ENCODE peak calls at places on chromosomes 6 and 20, in six cellular contexts. One of them, this sample, is unnamed. For H3K27me3 and H3K36me3, the result is how much of the 10 kb centered on the place peaks cover.

GRCh38 chr6:166078294-166078693 is 89.4 kb downstream of the TBXT start:
- DNase-seq in BJ: peak
- DNase-seq in NT2/D1: no peak
- DNase-seq in GM06990: no peak
- DNase-seq in left ventricle myocardium inferior: no peak
- DNase-seq in cardiac muscle cell: peak
- DNase-seq in this sample: peak

GRCh38 chr20:41373384-41373783 is 6.8 kb upstream of the EMILIN3 start:
- DNase-seq in BJ: no peak
- DNase-seq in NT2/D1: no peak
- DNase-seq in GM06990: no peak
- DNase-seq in cardiac muscle cell: no peak
- DNase-seq in left ventricle myocardium inferior: no peak
- DNase-seq in this sample: no peak

GRCh38 chr20:32018269-32019155 is 8.3 kb downstream of the CCM2L start:
- DNase-seq in cardiac muscle cell: no peak
- DNase-seq in BJ: no peak
- DNase-seq in NT2/D1: no peak
- DNase-seq in left ventricle myocardium inferior: peak
- DNase-seq in GM06990: no peak
- DNase-seq in this sample: peak

GRCh38 chr6:139230421-139230840 is 61.4 kb downstream of the TXLNB start:
- DNase-seq in cardiac muscle cell: peak
- DNase-seq in GM06990: no peak
- DNase-seq in NT2/D1: no peak
- DNase-seq in left ventricle myocardium inferior: no peak
- DNase-seq in BJ: no peak
- DNase-seq in this sample: no peak

GRCh38 chr6:36559394-36559793 is 12.1 kb upstream of the STK38 start:
- DNase-seq in GM06990: no peak
- DNase-seq in left ventricle myocardium inferior: no peak
- DNase-seq in BJ: no peak
- DNase-seq in cardiac muscle cell: no peak
- DNase-seq in NT2/D1: no peak
- DNase-seq in this sample: no peak

GRCh38 chr6:138724015-138724414 is 49.6 kb upstream of the CCDC28A start:
- DNase-seq in NT2/D1: no peak
- DNase-seq in GM06990: no peak
- DNase-seq in left ventricle myocardium inferior: peak
- DNase-seq in BJ: no peak
- DNase-seq in cardiac muscle cell: peak
- DNase-seq in this sample: peak

GRCh38 chr6:141726158-141726557 is 406.6 kb upstream of the GJE1 start:
- DNase-seq in cardiac muscle cell: no peak
- DNase-seq in GM06990: no peak
- DNase-seq in BJ: no peak
- DNase-seq in left ventricle myocardium inferior: no peak
- DNase-seq in NT2/D1: no peak
- DNase-seq in this sample: no peak

GRCh38 chr6:81451787-81452186 is 300.7 kb downstream of the TENT5A start:
- DNase-seq in left ventricle myocardium inferior: no peak
- DNase-seq in GM06990: no peak
- DNase-seq in NT2/D1: no peak
- DNase-seq in cardiac muscle cell: peak
- DNase-seq in BJ: peak
- DNase-seq in this sample: no peak

GRCh38 chr20:8066662-8067061 is 47.1 kb upstream of the TMX4 start:
- DNase-seq in GM06990: no peak
- DNase-seq in left ventricle myocardium inferior: no peak
- DNase-seq in NT2/D1: no peak
- DNase-seq in BJ: no peak
- DNase-seq in cardiac muscle cell: peak
- DNase-seq in this sample: no peak

GRCh38 chr6:50091641-50092040 is 41.9 kb upstream of the DEFB112 start:
- DNase-seq in GM06990: no peak
- DNase-seq in left ventricle myocardium inferior: no peak
- DNase-seq in cardiac muscle cell: no peak
- DNase-seq in BJ: peak
- DNase-seq in NT2/D1: no peak
- DNase-seq in this sample: no peak

GRCh38 chr6:170224694-170225660 is 65.9 kb downstream of the DLL1 start:
- DNase-seq in GM06990: no peak
- DNase-seq in NT2/D1: no peak
- DNase-seq in cardiac muscle cell: no peak
- DNase-seq in BJ: peak
- DNase-seq in left ventricle myocardium inferior: no peak
- DNase-seq in this sample: no peak

GRCh38 chr6:30463651-30464618 is 25.4 kb upstream of the HLA-E start:
- DNase-seq in cardiac muscle cell: peak
- DNase-seq in BJ: no peak
- DNase-seq in NT2/D1: no peak
- DNase-seq in GM06990: peak
- DNase-seq in left ventricle myocardium inferior: peak
- DNase-seq in this sample: no peak

GRCh38 chr6:128370072-128370471 is 150.3 kb downstream of the PTPRK start:
- DNase-seq in cardiac muscle cell: peak
- DNase-seq in BJ: peak
- DNase-seq in left ventricle myocardium inferior: no peak
- DNase-seq in GM06990: no peak
- DNase-seq in NT2/D1: no peak
- DNase-seq in this sample: no peak

GRCh38 chr20:9689041-9689440 is 149.8 kb downstream of the PAK5 start:
- DNase-seq in GM06990: no peak
- DNase-seq in cardiac muscle cell: no peak
- DNase-seq in NT2/D1: no peak
- DNase-seq in BJ: no peak
- DNase-seq in left ventricle myocardium inferior: no peak
- DNase-seq in this sample: no peak

GRCh38 chr20:9685011-9685410 is 153.9 kb downstream of the PAK5 start:
- DNase-seq in NT2/D1: no peak
- DNase-seq in GM06990: no peak
- DNase-seq in cardiac muscle cell: no peak
- DNase-seq in BJ: no peak
- DNase-seq in left ventricle myocardium inferior: no peak
- DNase-seq in this sample: no peak

GRCh38 chr20:9686455-9686854 is 152.4 kb downstream of the PAK5 start:
- DNase-seq in left ventricle myocardium inferior: no peak
- DNase-seq in cardiac muscle cell: no peak
- DNase-seq in GM06990: no peak
- DNase-seq in NT2/D1: no peak
- DNase-seq in BJ: no peak
- DNase-seq in this sample: no peak

GRCh38 chr20:9686001-9686400 is 152.9 kb downstream of the PAK5 start:
- DNase-seq in GM06990: no peak
- DNase-seq in NT2/D1: no peak
- DNase-seq in cardiac muscle cell: no peak
- DNase-seq in left ventricle myocardium inferior: no peak
- DNase-seq in BJ: no peak
- DNase-seq in this sample: no peak

DNA sequence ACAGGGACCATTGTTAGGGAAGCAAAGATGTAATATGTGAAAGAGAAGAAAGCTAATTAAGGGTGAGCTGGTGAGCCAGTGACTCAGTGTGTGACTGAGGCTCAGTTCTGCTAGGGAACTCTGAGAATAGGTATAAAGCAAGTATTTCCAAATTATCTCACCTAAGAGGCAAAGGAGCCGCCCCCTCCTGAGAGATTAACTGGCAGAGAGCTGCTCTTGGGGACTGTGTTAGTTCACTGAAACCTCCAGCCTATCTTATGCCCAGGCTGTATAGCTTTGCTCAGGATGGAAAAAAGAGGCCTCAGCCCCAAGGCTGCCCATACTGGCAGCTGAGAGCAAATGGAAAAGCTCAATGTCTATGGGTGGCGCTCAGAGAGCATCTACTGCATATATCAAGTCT is 152.0 kb downstream of the PAK5 start:
- DNase-seq in GM06990: no peak
- DNase-seq in cardiac muscle cell: no peak
- DNase-seq in BJ: no peak
- DNase-seq in NT2/D1: no peak
- DNase-seq in left ventricle myocardium inferior: no peak
- DNase-seq in this sample: no peak
- H3K27me3 ChIP-seq in GM06990: under half
- H3K27me3 ChIP-seq in cardiac muscle cell: under half
- H3K27me3 ChIP-seq in BJ: under half
- H3K27me3 ChIP-seq in NT2/D1: under half
- H3K27me3 ChIP-seq in left ventricle myocardium inferior: under half
- H3K27me3 ChIP-seq in this sample: under half

DNA sequence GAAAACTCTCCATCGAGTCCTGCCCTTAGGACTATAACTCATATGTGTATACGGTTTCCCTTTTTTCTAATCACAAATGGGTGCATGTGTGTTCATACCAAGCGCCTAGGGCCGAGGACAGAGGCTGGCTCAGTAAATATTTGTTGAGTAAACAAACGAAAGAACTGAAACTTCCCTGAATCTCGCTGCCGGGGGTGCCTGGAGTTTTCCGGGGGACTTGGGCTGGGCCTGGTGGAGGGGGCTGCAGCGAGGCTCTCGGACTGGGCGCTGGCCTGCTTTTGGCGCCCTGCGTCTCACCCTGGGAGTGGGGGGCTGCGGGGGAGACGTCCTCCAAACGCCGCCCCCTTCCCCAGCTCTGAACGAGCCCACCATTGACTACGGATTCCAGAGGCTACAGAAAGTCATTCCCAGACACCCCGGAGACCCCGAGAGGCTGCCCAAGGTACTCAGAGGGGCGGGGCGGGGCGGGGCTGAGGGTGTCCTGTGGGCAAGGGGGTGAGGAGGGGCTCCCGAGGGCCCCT is 49.0 kb downstream of the CPXM1 start:
- DNase-seq in left ventricle myocardium inferior: no peak
- DNase-seq in BJ: no peak
- DNase-seq in GM06990: no peak
- DNase-seq in NT2/D1: no peak
- DNase-seq in cardiac muscle cell: no peak
- DNase-seq in this sample: no peak
- H3K4me3 ChIP-seq in left ventricle myocardium inferior: peak
- H3K4me3 ChIP-seq in BJ: peak
- H3K4me3 ChIP-seq in GM06990: no peak
- H3K4me3 ChIP-seq in NT2/D1: peak
- H3K4me3 ChIP-seq in cardiac muscle cell: no peak
- H3K4me3 ChIP-seq in this sample: no peak

GRCh38 chr20:49770634-49771033 is 42.0 kb upstream of the SLC9A8 start:
- DNase-seq in GM06990: no peak
- DNase-seq in cardiac muscle cell: no peak
- DNase-seq in left ventricle myocardium inferior: no peak
- DNase-seq in NT2/D1: no peak
- DNase-seq in BJ: no peak
- DNase-seq in this sample: no peak

GRCh38 chr20:49765846-49766541 is 46.6 kb upstream of the SLC9A8 start:
- DNase-seq in BJ: no peak
- DNase-seq in NT2/D1: no peak
- DNase-seq in GM06990: no peak
- DNase-seq in left ventricle myocardium inferior: no peak
- DNase-seq in cardiac muscle cell: peak
- DNase-seq in this sample: no peak

GRCh38 chr20:49768204-49769124 is 44.2 kb upstream of the SLC9A8 start:
- DNase-seq in left ventricle myocardium inferior: no peak
- DNase-seq in cardiac muscle cell: peak
- DNase-seq in NT2/D1: peak
- DNase-seq in BJ: peak
- DNase-seq in GM06990: no peak
- DNase-seq in this sample: peak

GRCh38 chr20:49766979-49767419 is 45.6 kb upstream of the SLC9A8 start:
- DNase-seq in NT2/D1: no peak
- DNase-seq in left ventricle myocardium inferior: no peak
- DNase-seq in cardiac muscle cell: peak
- DNase-seq in BJ: no peak
- DNase-seq in GM06990: no peak
- DNase-seq in this sample: no peak

DNA sequence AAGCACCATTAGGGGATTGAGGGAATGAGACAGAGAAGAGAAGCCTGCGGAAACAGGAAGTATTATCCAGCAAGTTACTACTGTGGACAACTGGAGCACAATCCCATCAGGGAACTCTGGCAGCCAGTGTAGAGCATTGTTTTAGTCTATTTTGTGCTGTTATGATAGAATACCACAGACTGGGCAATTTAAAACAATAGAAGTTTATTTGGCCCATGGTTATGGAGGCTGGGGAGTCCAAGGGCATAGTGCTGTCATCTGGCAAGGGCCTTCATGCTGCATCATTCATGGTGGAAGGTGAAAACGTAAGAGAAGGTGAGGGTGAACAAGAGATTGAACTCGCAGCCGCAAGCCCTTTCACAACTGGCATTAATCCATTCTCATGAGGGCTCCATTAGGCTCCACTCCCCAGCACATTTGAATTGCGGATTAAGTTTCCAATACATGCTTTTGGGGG is 43.5 kb upstream of the SLC9A8 start:
- DNase-seq in GM06990: no peak
- DNase-seq in left ventricle myocardium inferior: no peak
- DNase-seq in NT2/D1: no peak
- DNase-seq in cardiac muscle cell: peak
- DNase-seq in BJ: no peak
- DNase-seq in this sample: no peak
- H3K36me3 ChIP-seq in GM06990: under half
- H3K36me3 ChIP-seq in left ventricle myocardium inferior: under half
- H3K36me3 ChIP-seq in NT2/D1: under half
- H3K36me3 ChIP-seq in cardiac muscle cell: under half
- H3K36me3 ChIP-seq in BJ: under half
- H3K36me3 ChIP-seq in this sample: under half

GRCh38 chr20:63320616-63321147 is 27.7 kb downstream of the COL20A1 start:
- DNase-seq in left ventricle myocardium inferior: no peak
- DNase-seq in BJ: no peak
- DNase-seq in cardiac muscle cell: no peak
- DNase-seq in NT2/D1: no peak
- DNase-seq in GM06990: no peak
- DNase-seq in this sample: no peak
- H3K27me3 ChIP-seq in left ventricle myocardium inferior: half or more
- H3K27me3 ChIP-seq in BJ: under half
- H3K27me3 ChIP-seq in cardiac muscle cell: under half
- H3K27me3 ChIP-seq in NT2/D1: under half
- H3K27me3 ChIP-seq in GM06990: under half
- H3K27me3 ChIP-seq in this sample: under half

DNA sequence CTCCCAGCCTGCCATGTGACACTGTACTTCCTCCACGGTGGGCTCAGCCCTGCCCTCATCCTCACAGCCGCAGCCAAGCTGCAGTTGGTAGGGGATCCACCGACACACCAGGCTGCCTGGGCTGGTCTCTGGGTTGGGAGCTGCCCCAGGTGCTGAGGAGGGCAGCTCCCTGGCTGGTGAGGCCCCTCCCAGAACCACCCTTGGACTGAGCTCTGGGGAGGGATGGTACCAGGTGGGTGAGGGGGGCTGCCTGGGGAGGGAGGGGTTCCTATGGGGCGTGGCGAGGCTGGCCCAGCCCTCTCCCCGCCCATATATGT is 183 bp upstream of the TNFRSF6B start:
- DNase-seq in BJ: no peak
- DNase-seq in NT2/D1: no peak
- DNase-seq in GM06990: no peak
- DNase-seq in left ventricle myocardium inferior: no peak
- DNase-seq in cardiac muscle cell: peak
- DNase-seq in this sample: peak
- H3K4me3 ChIP-seq in BJ: peak
- H3K4me3 ChIP-seq in NT2/D1: no peak
- H3K4me3 ChIP-seq in GM06990: no peak
- H3K4me3 ChIP-seq in left ventricle myocardium inferior: peak
- H3K4me3 ChIP-seq in cardiac muscle cell: no peak
- H3K4me3 ChIP-seq in this sample: no peak